ENCODE peak calls at places on chromosomes 2 and 18, in seven cellular contexts. U is CD8-positive, alpha-beta T cell; C is PC-3; O is upper lobe of right lung; V is epithelial cell of prostate; G is effector memory CD4-positive, alpha-beta T cell; T is ascending aorta. R is an unnamed sample.

GRCh38 chr2:7962191-7962590 is 719.7 kb upstream of the ID2 start:
- DNase-seq in U (no peak), C (no peak), O (no peak), V (no peak), G (no peak), T (no peak), R (no peak)

GRCh38 chr2:231941673-231942072 is 15.5 kb upstream of the NPPC start:
- DNase-seq in U (no peak), C (no peak), O (no peak), V (no peak), G (no peak), T (peak; percentile 58), R (no peak)

GRCh38 chr18:3110034-3110752 is 97.2 kb upstream of the LPIN2 start:
- DNase-seq in U (no peak), C (no peak), O (no peak), V (no peak), G (no peak), T (no peak), R (no peak)

GRCh38 chr2:88281302-88282217 is 111.4 kb downstream of the THNSL2 start:
- DNase-seq in U (no peak), C (no peak), O (no peak), V (no peak), G (no peak), T (no peak), R (no peak)

GRCh38 chr18:22493940-22494339 is 76.2 kb upstream of the CTAGE1 start:
- DNase-seq in U (no peak), C (no peak), O (no peak), V (no peak), G (no peak), T (no peak), R (no peak)

GRCh38 chr2:219515874-219516629 is 1.8 kb downstream of the ASIC4 start:
- DNase-seq in U (peak; percentile 14), C (no peak), O (no peak), V (no peak), G (no peak), T (no peak), R (no peak)

GRCh38 chr2:64646007-64646880 is 7.5 kb downstream of the SERTAD2 start:
- DNase-seq in U (peak; percentile 80), C (peak; percentile 89), O (peak; percentile 92), V (no peak), G (peak; percentile 63), T (peak; percentile 91), R (no peak)

GRCh38 chr2:230956827-230957755 is 32.0 kb upstream of the GPR55 start:
- DNase-seq in U (no peak), C (peak; percentile 69), O (no peak), V (peak; percentile 8), G (no peak), T (no peak), R (no peak)

GRCh38 chr2:102166189-102166845 is 20.5 kb upstream of the IL1RL2 start:
- DNase-seq in U (no peak), C (peak; percentile 65), O (no peak), V (no peak), G (no peak), T (no peak), R (no peak)

GRCh38 chr2:95308426-95308990 is 11.4 kb downstream of the KCNIP3 start:
- DNase-seq in U (no peak), C (no peak), O (no peak), V (no peak), G (no peak), T (no peak), R (no peak)

GRCh38 chr2:116988303-116988702 is 826.2 kb upstream of the DDX18 start:
- DNase-seq in U (no peak), C (peak; percentile 50), O (no peak), V (peak; percentile 3), G (no peak), T (no peak), R (no peak)

GRCh38 chr2:26706616-26707473 is 14.3 kb downstream of the KCNK3 start:
- DNase-seq in U (no peak), C (no peak), O (no peak), V (no peak), G (no peak), T (no peak), R (no peak)

GRCh38 chr2:42908538-42909200 is 116.3 kb upstream of the HAAO start:
- DNase-seq in U (no peak), C (no peak), O (no peak), V (no peak), G (no peak), T (no peak), R (no peak)

GRCh38 chr2:61658841-61659780 is 121.0 kb upstream of the XPO1 start:
- DNase-seq in U (no peak), C (peak; percentile 67), O (no peak), V (no peak), G (no peak), T (no peak), R (no peak)

GRCh38 chr2:219289537-219290361 is 10.6 kb downstream of the DNAJB2 start:
- DNase-seq in U (no peak), C (peak; percentile 72), O (peak; percentile 77), V (no peak), G (no peak), T (peak; percentile 90), R (peak; percentile 85)

GRCh38 chr18:65994294-65994693 is 243.5 kb downstream of the CDH7 start:
- DNase-seq in U (no peak), C (no peak), O (no peak), V (no peak), G (no peak), T (no peak), R (no peak)

GRCh38 chr2:30225131-30225762 is 6.1 kb upstream of the LBH start:
- DNase-seq in U (peak; percentile 61), C (no peak), O (no peak), V (no peak), G (no peak), T (no peak), R (no peak)

GRCh38 chr18:25604909-25605247 is 252.9 kb upstream of the ZNF521 start:
- DNase-seq in U (no peak), C (no peak), O (peak; percentile 55), V (no peak), G (no peak), T (no peak), R (no peak)

GRCh38 chr2:74119324-74119723 is 28.4 kb downstream of the BOLA3 start:
- DNase-seq in U (no peak), C (peak; percentile 17), O (no peak), V (no peak), G (no peak), T (no peak), R (no peak)

GRCh38 chr18:21391074-21391673 is 149.1 kb downstream of the GREB1L start:
- DNase-seq in U (no peak), C (peak; percentile 99), O (no peak), V (peak; percentile 98), G (no peak), T (no peak), R (no peak)

GRCh38 chr2:207930747-207931146 is 94.6 kb downstream of the PLEKHM3 start:
- DNase-seq in U (no peak), C (peak; percentile 70), O (peak; percentile 70), V (peak; percentile 5), G (no peak), T (no peak), R (no peak)

GRCh38 chr2:85575739-85576138 is 1.6 kb upstream of the VAMP8 start:
- DNase-seq in U (no peak), C (no peak), O (no peak), V (no peak), G (no peak), T (no peak), R (no peak)
- H3K27ac ChIP-seq in U (no peak overlapping the region), C (no peak overlapping the region), O (peak overlapping the region; percentile 94), V (no peak overlapping the region), G (no peak overlapping the region), T (no peak overlapping the region), R (no peak overlapping the region)

GRCh38 chr2:201558232-201558631 is 85.1 kb downstream of the TMEM237 start:
- DNase-seq in U (no peak), C (peak; percentile 25), O (no peak), V (no peak), G (no peak), T (no peak), R (no peak)
- H3K27ac ChIP-seq in U (no peak overlapping the region), C (no peak overlapping the region), O (no peak overlapping the region), V (no peak overlapping the region), G (no peak overlapping the region), T (no peak overlapping the region), R (no peak overlapping the region)

GRCh38 chr2:190110699-190111098 is 48.2 kb upstream of the MSTN start:
- DNase-seq in U (no peak), C (no peak), O (no peak), V (no peak), G (no peak), T (no peak), R (no peak)
- H3K27ac ChIP-seq in U (no peak overlapping the region), C (no peak overlapping the region), O (no peak overlapping the region), V (no peak overlapping the region), G (no peak overlapping the region), T (no peak overlapping the region), R (peak overlapping the region; percentile 37)

GRCh38 chr2:203646961-203647360 is 59.5 kb upstream of the CD28 start:
- DNase-seq in U (no peak), C (no peak), O (no peak), V (no peak), G (no peak), T (no peak), R (no peak)

GRCh38 chr2:203649176-203649814 is 57.1 kb upstream of the CD28 start:
- DNase-seq in U (no peak), C (no peak), O (no peak), V (no peak), G (no peak), T (no peak), R (no peak)

GRCh38 chr2:203648273-203648672 is 58.2 kb upstream of the CD28 start:
- DNase-seq in U (no peak), C (peak; percentile 61), O (no peak), V (no peak), G (no peak), T (no peak), R (no peak)

GRCh38 chr2:203647579-203647978 is 58.9 kb upstream of the CD28 start:
- DNase-seq in U (no peak), C (no peak), O (no peak), V (no peak), G (no peak), T (no peak), R (no peak)

GRCh38 chr2:203650860-203651613 is 55.4 kb upstream of the CD28 start:
- DNase-seq in U (no peak), C (peak; percentile 80), O (no peak), V (no peak), G (no peak), T (no peak), R (peak; percentile 9)
- H3K27ac ChIP-seq in U (no peak overlapping the region), C (no peak overlapping the region), O (peak overlapping the region; percentile 53), V (no peak overlapping the region), G (no peak overlapping the region), T (peak overlapping the region; percentile 56), R (no peak overlapping the region)

GRCh38 chr2:241770185-241770935 is 6.3 kb upstream of the GAL3ST2 start:
- DNase-seq in U (no peak), C (no peak), O (peak; percentile 54), V (no peak), G (no peak), T (no peak), R (no peak)
- H3K27ac ChIP-seq in U (no peak overlapping the region), C (no peak overlapping the region), O (no peak overlapping the region), V (no peak overlapping the region), G (no peak overlapping the region), T (no peak overlapping the region), R (no peak overlapping the region)

R was measured in substantia nigra.